ENCODE peak calls at places on chromosomes 11 and 22, in five cellular contexts. O, U, Q, X and Y are unnamed samples.

GRCh38 chr11:65571940-65572339 is 398 bp upstream of the FAM89B start:
- DNase-seq in O (no peak), X (no peak), Q (no peak), U (no peak), Y (no peak)

GRCh38 chr11:126969865-126970479 is 30.6 kb downstream of the KIRREL3 start:
- DNase-seq in U (no peak), Q (peak), O (no peak), X (no peak), Y (no peak)

GRCh38 chr22:38016182-38017078 is 32.1 kb upstream of the SOX10 start:
- DNase-seq in X (no peak), Q (no peak), U (no peak), O (no peak), Y (no peak)

GRCh38 chr11:2814751-2815150 is 70.8 kb downstream of the CDKN1C start:
- DNase-seq in U (no peak), O (no peak), X (no peak), Q (no peak), Y (no peak)

GRCh38 chr11:69887330-69887729 is 68.1 kb upstream of the FGF3 start:
- DNase-seq in U (no peak), X (no peak), Q (no peak), O (no peak), Y (no peak)

GRCh38 chr22:41123151-41123550 is 30.8 kb downstream of the EP300 start:
- DNase-seq in U (no peak), X (no peak), O (no peak), Q (no peak), Y (no peak)

GRCh38 chr11:79342686-79343085 is 98.1 kb downstream of the TENM4 start:
- DNase-seq in X (no peak), U (no peak), O (no peak), Q (no peak), Y (no peak)

GRCh38 chr11:94525933-94526332 is 13.7 kb downstream of the C11orf97 start:
- DNase-seq in O (no peak), Q (no peak), U (no peak), X (no peak), Y (no peak)

GRCh38 chr22:46746620-46747019 is 8.6 kb upstream of the CERK start:
- DNase-seq in X (no peak), U (no peak), O (no peak), Q (no peak), Y (no peak)

GRCh38 chr11:75107187-75107586 is 10.5 kb upstream of the OR2AT4 start:
- DNase-seq in O (no peak), U (no peak), X (no peak), Q (no peak), Y (no peak)

GRCh38 chr22:28442951-28443876 is 236.4 kb downstream of the TTC28 start:
- DNase-seq in U (no peak), X (no peak), O (peak), Q (peak), Y (peak)

GRCh38 chr11:65743928-65744698 is 23.5 kb upstream of the RNASEH2C start:
- DNase-seq in X (peak), U (no peak), O (no peak), Q (peak), Y (peak)

GRCh38 chr11:77392842-77393241 is 81.1 kb downstream of the PAK1 start:
- DNase-seq in X (no peak), Q (no peak), O (no peak), U (no peak), Y (no peak)

GRCh38 chr22:49925525-49926128 is 7.2 kb downstream of the CRELD2 start:
- DNase-seq in U (no peak), O (peak), X (no peak), Q (no peak), Y (peak)

GRCh38 chr11:68040957-68041591 is 2.2 kb downstream of the TCIRG1 start:
- DNase-seq in X (no peak), O (no peak), Q (no peak), U (no peak), Y (no peak)

GRCh38 chr11:14500181-14500651 is 605 bp upstream of the COPB1 start:
- DNase-seq in U (peak), O (no peak), Q (peak), X (peak), Y (peak)

GRCh38 chr11:121520243-121521144 is 67.7 kb upstream of the SORL1-AS1 start:
- DNase-seq in X (no peak), U (no peak), Q (peak), O (no peak), Y (no peak)

GRCh38 chr11:1693327-1694063 is 3.5 kb upstream of the KRTAP5-6 start:
- DNase-seq in Q (peak), X (peak), O (peak), U (no peak), Y (peak)

GRCh38 chr11:32575070-32575469 is 8.6 kb upstream of the EIF3M start:
- DNase-seq in X (no peak), Q (no peak), O (no peak), U (no peak), Y (no peak)

GRCh38 chr11:21921151-21921550 is 271.7 kb upstream of the ANO5 start:
- DNase-seq in Q (no peak), U (no peak), X (no peak), O (no peak), Y (no peak)

GRCh38 chr11:57357310-57357709 is 19.2 kb downstream of the P2RX3 start:
- DNase-seq in U (no peak), Q (no peak), X (no peak), O (no peak), Y (no peak)

GRCh38 chr11:119709638-119710346 is 19.2 kb downstream of the NECTIN1 start:
- DNase-seq in X (no peak), Q (peak), U (peak), O (no peak), Y (peak)

GRCh38 chr22:24128631-24129601 is 52.4 kb upstream of the SUSD2 start:
- DNase-seq in O (no peak), X (no peak), Q (no peak), U (no peak), Y (no peak)

GRCh38 chr11:115290479-115291390 is 213.5 kb downstream of the CADM1 start:
- DNase-seq in X (peak), O (no peak), Q (no peak), U (peak), Y (no peak)

GRCh38 chr11:120642196-120642894 is 130.8 kb downstream of the GRIK4 start:
- DNase-seq in X (no peak), U (no peak), O (no peak), Q (no peak), Y (no peak)

GRCh38 chr11:9530020-9530628 is 43.3 kb upstream of the WEE1 start:
- DNase-seq in X (no peak), Q (no peak), U (no peak), O (peak), Y (no peak)

GRCh38 chr22:35072939-35073338 is 7.0 kb downstream of the ISX start:
- DNase-seq in Q (no peak), U (no peak), O (no peak), X (no peak), Y (no peak)

GRCh38 chr11:71426413-71426812 is 21.8 kb downstream of the DHCR7 start:
- DNase-seq in Q (no peak), X (no peak), U (no peak), O (no peak), Y (no peak)

GRCh38 chr11:43574949-43575915 is 105.3 kb upstream of the HSD17B12 start:
- DNase-seq in U (no peak), Q (peak), X (peak), O (no peak), Y (peak)

GRCh38 chr22:20567371-20567847 is 60.0 kb downstream of the MED15 start:
- DNase-seq in O (no peak), U (no peak), Q (peak), X (no peak), Y (no peak)

GRCh38 chr11:98365185-98365584 is 655.6 kb upstream of the CNTN5 start:
- DNase-seq in O (no peak), X (no peak), U (no peak), Q (no peak), Y (no peak)

GRCh38 chr11:22130462-22131053 is 62.3 kb upstream of the ANO5 start:
- DNase-seq in X (no peak), Q (no peak), O (no peak), U (peak), Y (no peak)

GRCh38 chr11:75189911-75190310 is 39.0 kb downstream of the SLCO2B1 start:
- DNase-seq in X (no peak), Q (no peak), U (no peak), O (no peak), Y (no peak)

GRCh38 chr11:61372659-61373058 is 10.5 kb downstream of the TMEM138 start:
- DNase-seq in O (no peak), X (no peak), Q (no peak), U (no peak), Y (no peak)

GRCh38 chr11:114058026-114058706 is 1.3 kb upstream of the ZBTB16 start:
- DNase-seq in X (no peak), U (no peak), Q (no peak), O (no peak), Y (no peak)

GRCh38 chr11:86064236-86064803 is 4.6 kb downstream of the PICALM start:
- DNase-seq in O (no peak), Q (no peak), X (no peak), U (no peak), Y (no peak)

GRCh38 chr11:121762820-121763219 is 310.1 kb upstream of the SORL1-AS1 start:
- DNase-seq in Q (peak), X (peak), U (peak), O (no peak), Y (no peak)

GRCh38 chr22:46894081-46894671 is 131.7 kb downstream of the TBC1D22A start:
- DNase-seq in O (no peak), Q (peak), X (no peak), U (no peak), Y (no peak)